ENCODE peak calls at places on chromosomes 7 and 10, in four cellular contexts. G, A, K and M are unnamed samples.

GRCh38 chr10:31099664-31100063 is 68.0 kb upstream of the ZNF438 start:
- DNase-seq in A (peak; percentile 60), G (no peak), K (no peak), M (no peak)

GRCh38 chr7:114925443-114925842 is 3.5 kb downstream of the MDFIC start:
- DNase-seq in K (no peak), G (no peak), A (no peak), M (no peak)

GRCh38 chr10:114285961-114286441 is 46.9 kb downstream of the VWA2 start:
- DNase-seq in A (no peak), K (peak; percentile 30), G (no peak), M (no peak)

GRCh38 chr7:143382791-143383641 is 1.9 kb downstream of the ZYX start:
- DNase-seq in K (no peak), A (no peak), G (no peak), M (no peak)

GRCh38 chr7:13778967-13779366 is 210.5 kb downstream of the ETV1 start:
- DNase-seq in G (no peak), A (peak; percentile 36), K (no peak), M (no peak)

GRCh38 chr10:29163746-29164145 is 125.1 kb upstream of the LYZL1 start:
- DNase-seq in G (no peak), A (peak; percentile 61), K (no peak), M (no peak)

GRCh38 chr7:6479067-6479466 is 31.3 kb upstream of the DAGLB start:
- DNase-seq in K (no peak), G (no peak), A (no peak), M (no peak)

GRCh38 chr7:88357794-88358533 is 51.3 kb upstream of the STEAP4 start:
- DNase-seq in A (no peak), G (peak; percentile 6), K (no peak), M (no peak)

GRCh38 chr10:113493943-113494342 is 58.9 kb upstream of the HABP2 start:
- DNase-seq in K (no peak), G (no peak), A (no peak), M (no peak)

GRCh38 chr10:49057481-49057880 is 57.8 kb downstream of the VSTM4 start:
- DNase-seq in K (no peak), A (no peak), G (no peak), M (no peak)

GRCh38 chr10:133127291-133128125 is 32.5 kb upstream of the KNDC1 start:
- DNase-seq in A (no peak), G (peak; percentile 57), K (no peak), M (peak; percentile 52)

GRCh38 chr10:133128126-133129081 is 31.6 kb upstream of the KNDC1 start:
- DNase-seq in A (no peak), K (no peak), G (no peak), M (no peak)

GRCh38 chr10:133124357-133125211 is 35.4 kb upstream of the KNDC1 start:
- DNase-seq in K (peak; percentile 37), A (no peak), G (peak; percentile 59), M (peak; percentile 71)

GRCh38 chr10:133125901-133126300 is 34.1 kb upstream of the KNDC1 start:
- DNase-seq in G (no peak), K (no peak), A (no peak), M (no peak)

GRCh38 chr10:133126431-133127290 is 33.4 kb upstream of the KNDC1 start:
- DNase-seq in G (no peak), A (no peak), K (peak; percentile 30), M (no peak)
- TF ChIP-seq CTCF in G (no peak), A (no peak), K (no peak), M (no peak)

DNA sequence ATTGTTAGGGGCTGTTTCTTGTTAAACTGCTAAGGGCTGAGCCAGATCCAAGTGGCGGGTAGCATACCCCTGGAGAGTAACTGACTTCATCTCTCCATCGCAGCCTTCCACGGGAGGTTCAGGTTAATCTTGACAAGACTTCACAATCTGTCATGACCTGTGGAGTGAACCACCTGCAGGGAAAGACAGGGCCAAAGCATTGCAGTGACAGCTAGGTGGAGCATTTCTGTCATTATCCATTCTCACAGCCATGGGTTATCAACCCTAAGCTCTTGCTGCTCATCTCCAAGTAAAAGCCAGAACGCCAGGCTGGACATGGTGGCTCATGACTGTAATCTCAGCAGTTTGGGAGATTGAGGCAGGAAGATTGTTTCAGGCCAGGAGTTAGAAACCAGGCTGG is 17.2 kb downstream of the ABCC2 start:
- DNase-seq in G (no peak), A (no peak), K (no peak), M (no peak)
- TF ChIP-seq CTCF in G (no peak), A (no peak), K (no peak), M (no peak)

GRCh38 chr10:116472874-116473273 is 45.2 kb downstream of the PNLIPRP3 start:
- DNase-seq in A (no peak), G (no peak), K (no peak), M (no peak)

GRCh38 chr10:116469437-116469836 is 41.8 kb downstream of the PNLIPRP3 start:
- DNase-seq in K (no peak), G (no peak), A (no peak), M (no peak)

GRCh38 chr10:116470071-116470470 is 42.4 kb downstream of the PNLIPRP3 start:
- DNase-seq in G (no peak), A (no peak), K (no peak), M (no peak)

GRCh38 chr10:116466715-116467422 is 39.2 kb downstream of the PNLIPRP3 start:
- DNase-seq in A (no peak), K (no peak), G (no peak), M (peak; percentile 5)

GRCh38 chr10:116470768-116471415 is 43.2 kb downstream of the PNLIPRP3 start:
- DNase-seq in G (no peak), K (no peak), A (no peak), M (peak; percentile 46)
- TF ChIP-seq CTCF in G (no peak), K (no peak), A (peak; percentile 30), M (peak; percentile 23)

GRCh38 chr10:60594476-60595051 is 183.7 kb upstream of the CDK1 start:
- DNase-seq in A (peak; percentile 24), G (no peak), K (no peak), M (no peak)
- TF ChIP-seq CTCF in A (peak; percentile 24), G (no peak), K (no peak), M (peak; percentile 36)

GRCh38 chr7:139574618-139575337 is 51.3 kb downstream of the CLEC2L start:
- DNase-seq in K (no peak), A (no peak), G (no peak), M (no peak)
- TF ChIP-seq CTCF in K (no peak), A (no peak), G (no peak), M (no peak)

GRCh38 chr10:118442032-118442431 is 99.9 kb upstream of the FAM204A start:
- DNase-seq in A (no peak), G (no peak), K (no peak), M (no peak)

GRCh38 chr10:118444016-118444415 is 101.9 kb upstream of the FAM204A start:
- DNase-seq in A (no peak), G (no peak), K (no peak), M (no peak)

GRCh38 chr10:118436742-118437141 is 94.6 kb upstream of the FAM204A start:
- DNase-seq in K (no peak), G (no peak), A (no peak), M (no peak)

GRCh38 chr10:118445535-118445934 is 103.4 kb upstream of the FAM204A start:
- DNase-seq in G (no peak), A (no peak), K (no peak), M (no peak)

DNA sequence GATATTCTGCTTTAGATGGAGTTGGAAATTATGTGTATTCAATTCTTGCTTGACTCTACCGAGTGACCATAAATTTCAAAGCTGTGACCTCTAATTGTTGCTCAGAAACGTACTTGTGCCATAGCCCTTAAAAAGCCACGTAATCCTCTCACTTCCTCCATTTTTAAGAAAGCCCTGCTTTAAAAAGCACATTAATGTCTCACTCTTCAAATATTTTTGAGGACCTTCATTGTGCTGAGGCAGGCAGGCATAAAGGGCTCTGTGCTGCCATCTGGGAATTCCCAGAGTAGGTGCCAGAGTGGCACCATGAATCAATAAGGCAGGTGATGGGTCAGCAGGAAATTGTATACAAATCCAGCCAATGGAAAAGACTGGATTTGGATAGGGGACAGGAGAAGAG is 97.7 kb upstream of the FAM204A start:
- DNase-seq in G (no peak), A (no peak), K (no peak), M (no peak)
- TF ChIP-seq CTCF in G (no peak), A (no peak), K (no peak), M (no peak)